ENCODE peak calls at places on chromosomes 2 and 18, in eight cellular contexts. G is colonic mucosa, H is NCI-H1694 treated with DMSO at 0.1 percent for 48 hours, D is endothelial cell, L is GM13976, E is nephron progenitor cell, W is activated T-helper 1 cell treated with Interleukin-2 at 50 U/mL for 16 hours, Q is right atrium auricular region. R is an unnamed sample.

GRCh38 chr2:101524811-101525430 is 50.0 kb upstream of the RFX8 start:
- DNase-seq in G (no peak), H (no peak), D (no peak), L (no peak), E (no peak), W (no peak), Q (no peak), R (no peak)

GRCh38 chr2:84919885-84920580 is 14.6 kb downstream of the TMSB10 start:
- DNase-seq in G (no peak), H (no peak), D (no peak), L (no peak), E (no peak), W (no peak), Q (peak), R (peak)

GRCh38 chr2:44674473-44675299 is 266.8 kb upstream of the SIX3 start:
- DNase-seq in G (no peak), H (no peak), D (no peak), L (no peak), E (no peak), W (no peak), Q (no peak), R (no peak)

GRCh38 chr18:11657152-11657551 is 31.9 kb upstream of the GNAL start:
- DNase-seq in G (no peak), H (no peak), D (no peak), L (no peak), E (no peak), W (no peak), Q (no peak), R (no peak)

GRCh38 chr2:231709636-231709980 is 1.3 kb downstream of the PTMA start:
- DNase-seq in G (peak), H (no peak), D (no peak), L (no peak), E (peak), W (no peak), Q (peak), R (peak)

GRCh38 chr2:59353301-59353921 is 1112.3 kb upstream of the FANCL start:
- DNase-seq in G (no peak), H (no peak), D (no peak), L (no peak), E (no peak), W (no peak), Q (no peak), R (no peak)

GRCh38 chr2:24404582-24404981 is 44.2 kb upstream of the ITSN2 start:
- DNase-seq in G (no peak), H (no peak), D (no peak), L (no peak), E (no peak), W (no peak), Q (no peak), R (no peak)

GRCh38 chr2:75140288-75140687 is 59.0 kb downstream of the TACR1 start:
- DNase-seq in G (no peak), H (no peak), D (no peak), L (no peak), E (no peak), W (no peak), Q (no peak), R (no peak)

GRCh38 chr2:207945201-207945600 is 80.1 kb downstream of the PLEKHM3 start:
- DNase-seq in G (no peak), H (no peak), D (no peak), L (no peak), E (no peak), W (no peak), Q (no peak), R (no peak)

GRCh38 chr2:179595284-179595683 is 266.1 kb downstream of the ZNF385B start:
- DNase-seq in G (no peak), H (no peak), D (peak), L (no peak), E (no peak), W (no peak), Q (no peak), R (no peak)

GRCh38 chr2:203722411-203722810 is 16.0 kb downstream of the CD28 start:
- DNase-seq in G (no peak), H (no peak), D (no peak), L (no peak), E (no peak), W (no peak), Q (no peak), R (no peak)

GRCh38 chr2:74571058-74571457 is 16.5 kb downstream of the DOK1 start:
- DNase-seq in G (no peak), H (no peak), D (no peak), L (peak), E (no peak), W (no peak), Q (no peak), R (no peak)

GRCh38 chr2:122749347-122749850 is 993.9 kb downstream of the TSN start:
- DNase-seq in G (no peak), H (no peak), D (no peak), L (no peak), E (no peak), W (no peak), Q (no peak), R (no peak)

GRCh38 chr2:16125614-16126125 is 185.3 kb downstream of the MYCN start:
- DNase-seq in G (peak), H (no peak), D (no peak), L (no peak), E (no peak), W (no peak), Q (no peak), R (no peak)

GRCh38 chr2:123363076-123363475 is 662.0 kb upstream of the CNTNAP5 start:
- DNase-seq in G (no peak), H (no peak), D (no peak), L (no peak), E (peak), W (no peak), Q (no peak), R (no peak)

GRCh38 chr18:8780227-8780626 is 74.9 kb downstream of the MTCL1 start:
- DNase-seq in G (no peak), H (no peak), D (no peak), L (no peak), E (peak), W (no peak), Q (no peak), R (no peak)

GRCh38 chr2:237692601-237693079 is 65.3 kb downstream of the LRRFIP1 start:
- DNase-seq in G (no peak), H (no peak), D (no peak), L (no peak), E (peak), W (no peak), Q (no peak), R (no peak)

GRCh38 chr2:216994231-216994997 is 134.6 kb upstream of the TNP1 start:
- DNase-seq in G (no peak), H (no peak), D (no peak), L (no peak), E (no peak), W (no peak), Q (no peak), R (no peak)

GRCh38 chr2:37797081-37797480 is 125.6 kb upstream of the CDC42EP3 start:
- DNase-seq in G (no peak), H (no peak), D (no peak), L (no peak), E (no peak), W (no peak), Q (no peak), R (no peak)

GRCh38 chr2:105775809-105776559 is 31.3 kb downstream of the NCK2 start:
- DNase-seq in G (no peak), H (no peak), D (no peak), L (peak), E (no peak), W (no peak), Q (no peak), R (no peak)

GRCh38 chr2:240143801-240144648 is 3.6 kb upstream of the OTOS start:
- DNase-seq in G (peak), H (peak), D (peak), L (peak), E (peak), W (peak), Q (peak), R (peak)